ENCODE peak calls at places on chromosomes 16 and 17, in five cellular contexts. Y, Z, G, F and H are unnamed samples.

GRCh38 chr17:57954421-57955182 is 610 bp downstream of the CUEDC1 start:
- DNase-seq in G (peak), Z (no peak), Y (no peak), F (no peak), H (no peak)

GRCh38 chr17:78144736-78145641 is 1.2 kb upstream of the C17orf99 start:
- DNase-seq in G (no peak), F (no peak), Z (no peak), Y (no peak), H (no peak)

GRCh38 chr16:17360810-17361209 is 110.0 kb downstream of the XYLT1 start:
- DNase-seq in Z (no peak), Y (no peak), G (no peak), F (no peak), H (no peak)

GRCh38 chr16:81873843-81874752 is 95.0 kb downstream of the PLCG2 start:
- DNase-seq in Z (peak), F (peak), Y (no peak), G (peak), H (peak)

GRCh38 chr16:25033852-25034251 is 18.7 kb upstream of the ARHGAP17 start:
- DNase-seq in Y (no peak), Z (peak), G (peak), F (no peak), H (no peak)

GRCh38 chr16:14056970-14057369 is 14.1 kb upstream of the MRTFB start:
- DNase-seq in Z (peak), Y (no peak), G (peak), F (no peak), H (no peak)

GRCh38 chr17:35617505-35617904 is 30.4 kb downstream of the AP2B1 start:
- DNase-seq in Z (no peak), Y (no peak), G (no peak), F (no peak), H (no peak)

GRCh38 chr16:56366945-56367344 is 58.4 kb downstream of the AMFR start:
- DNase-seq in Z (no peak), Y (no peak), F (no peak), G (no peak), H (no peak)

GRCh38 chr16:46976550-46976949 is 3.1 kb upstream of the DNAJA2 start:
- DNase-seq in Y (no peak), F (peak), G (no peak), Z (no peak), H (no peak)

GRCh38 chr16:67025151-67025550 is 3.8 kb upstream of the CBFB start:
- DNase-seq in F (no peak), Y (no peak), G (no peak), Z (no peak), H (no peak)

GRCh38 chr16:10929853-10930754 is 12.2 kb downstream of the DEXI start:
- DNase-seq in G (no peak), Z (no peak), Y (no peak), F (no peak), H (no peak)

GRCh38 chr16:82105107-82105506 is 64.9 kb downstream of the MPHOSPH6 start:
- DNase-seq in G (no peak), F (no peak), Y (no peak), Z (no peak), H (no peak)

GRCh38 chr16:61233718-61234117 is 802.5 kb downstream of the CDH8 start:
- DNase-seq in Z (no peak), F (no peak), Y (no peak), G (no peak), H (no peak)

GRCh38 chr17:43905985-43906852 is 1.1 kb downstream of the MPP2 start:
- DNase-seq in G (no peak), Y (no peak), F (peak), Z (peak), H (no peak)

GRCh38 chr16:31780342-31780741 is 93.3 kb upstream of the ZNF267 start:
- DNase-seq in Y (no peak), F (no peak), Z (no peak), G (no peak), H (no peak)

GRCh38 chr17:77892031-77892430 is 66.5 kb upstream of the TNRC6C start:
- DNase-seq in Y (no peak), F (no peak), Z (no peak), G (no peak), H (no peak)

GRCh38 chr17:10052414-10052813 is 146.0 kb downstream of the GAS7 start:
- DNase-seq in Y (no peak), F (peak), Z (no peak), G (no peak), H (no peak)

GRCh38 chr16:68377667-68378420 is 67.0 kb downstream of the PRMT7 start:
- DNase-seq in Z (peak), G (no peak), F (no peak), Y (no peak), H (peak)
- TF ChIP-seq CTCF in Z (no peak), G (no peak), F (no peak), Y (no peak), H (no peak)

GRCh38 chr17:49433000-49433694 is 18.5 kb upstream of the PHB1 start:
- DNase-seq in Z (no peak), G (no peak), F (no peak), Y (no peak), H (no peak)

GRCh38 chr17:49436174-49436573 is 21.5 kb upstream of the PHB1 start:
- DNase-seq in Z (no peak), F (no peak), Y (no peak), G (no peak), H (no peak)

GRCh38 chr17:49435630-49436029 is 20.9 kb upstream of the PHB1 start:
- DNase-seq in Z (no peak), F (no peak), G (no peak), Y (no peak), H (no peak)

GRCh38 chr17:49437696-49438438 is 23.2 kb upstream of the PHB1 start:
- DNase-seq in Z (no peak), G (no peak), F (no peak), Y (no peak), H (no peak)

DNA sequence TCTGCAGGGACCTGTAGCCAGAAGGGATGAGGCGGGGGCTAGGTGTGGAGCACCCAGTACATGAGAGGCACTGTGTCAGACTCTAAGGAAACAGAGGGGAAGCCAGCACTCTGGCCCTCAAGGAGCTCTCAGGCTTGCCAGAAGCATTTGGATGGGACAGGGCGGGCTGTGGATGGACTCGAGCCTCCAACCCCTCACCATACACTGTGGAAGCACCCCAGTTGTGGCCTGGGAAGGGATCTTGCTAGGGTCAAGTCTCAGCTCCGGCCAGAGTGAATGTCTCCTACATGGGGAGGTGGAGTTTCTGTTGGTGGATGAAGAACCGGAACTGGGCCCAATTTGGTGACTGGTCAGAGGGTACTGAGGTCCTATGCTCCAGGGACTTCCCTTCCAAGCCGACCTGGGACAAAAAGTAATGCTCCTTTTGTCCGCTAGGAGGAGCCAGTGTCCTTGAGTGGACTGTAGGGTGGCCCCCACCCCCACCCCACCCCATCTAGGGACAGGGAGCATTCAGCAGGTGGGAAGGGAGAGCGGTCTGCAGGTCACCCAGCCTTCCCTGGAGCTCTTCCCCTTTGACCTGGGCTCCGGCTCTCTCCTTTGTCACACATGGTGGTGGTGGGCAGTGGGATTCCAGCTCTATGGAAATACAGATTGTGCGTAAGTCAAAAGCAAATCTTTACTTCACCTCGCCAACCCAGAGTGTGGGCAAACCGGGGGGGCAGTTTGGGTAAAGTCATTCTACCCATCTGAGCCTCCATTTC is 20.3 kb upstream of the PHB1 start:
- DNase-seq in Y (no peak), Z (peak), F (peak), G (peak), H (peak)
- TF ChIP-seq CTCF in Y (peak), Z (peak), F (peak), G (peak), H (peak)

GRCh38 chr17:50613596-50613995 is 21.1 kb upstream of the ABCC3 start:
- DNase-seq in G (no peak), Z (peak), Y (no peak), F (peak), H (no peak)
- TF ChIP-seq CTCF in G (peak), Z (peak), Y (no peak), F (peak), H (no peak)

DNA sequence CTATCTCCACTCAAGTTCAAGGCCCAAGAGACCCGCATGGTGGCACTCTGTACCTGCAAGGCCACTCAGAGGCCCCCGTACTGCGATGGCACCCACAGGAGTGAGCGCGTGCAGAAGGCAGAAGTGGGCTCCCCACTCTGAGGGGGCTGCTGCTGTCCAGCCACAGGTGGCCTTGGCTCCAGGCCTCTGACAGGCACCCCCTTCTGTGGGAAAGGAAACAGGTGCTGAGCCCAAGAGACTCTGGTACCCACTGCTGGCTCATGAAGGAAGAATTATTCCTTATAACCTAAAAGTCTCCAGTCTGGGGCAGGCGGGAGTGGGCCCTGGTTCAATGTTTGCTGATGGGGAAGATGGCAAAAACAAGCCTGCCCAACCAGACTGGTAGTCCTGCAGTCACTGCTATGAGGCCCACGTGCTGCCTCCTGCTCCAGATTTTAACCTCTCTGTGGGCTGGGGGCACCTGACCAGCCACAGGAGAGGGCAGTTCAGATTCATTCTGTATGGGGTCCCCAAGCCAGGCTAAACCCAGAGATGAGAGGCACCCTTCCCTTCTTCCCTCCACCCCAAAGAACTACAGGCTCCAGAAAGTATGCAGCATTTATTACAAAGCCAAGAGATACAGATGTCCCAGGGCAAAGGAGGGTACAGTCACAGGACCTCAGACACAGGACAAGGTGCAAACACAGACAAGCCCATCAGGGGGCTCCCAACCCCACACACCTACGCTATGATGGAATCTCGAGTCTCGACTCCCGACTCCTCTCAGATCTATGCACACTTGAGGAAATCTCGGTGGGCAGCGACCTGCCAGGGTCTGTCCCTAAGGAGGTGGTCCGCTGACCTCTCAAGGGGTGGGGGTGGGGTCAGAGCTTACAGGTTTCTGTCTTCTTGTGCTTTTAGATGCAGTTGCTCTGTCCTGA is 3.4 kb downstream of the CISD3 start:
- DNase-seq in Y (no peak), G (no peak), Z (no peak), F (peak), H (peak)
- TF ChIP-seq CTCF in Y (no peak), G (peak), Z (peak), F (peak), H (peak)

DNA sequence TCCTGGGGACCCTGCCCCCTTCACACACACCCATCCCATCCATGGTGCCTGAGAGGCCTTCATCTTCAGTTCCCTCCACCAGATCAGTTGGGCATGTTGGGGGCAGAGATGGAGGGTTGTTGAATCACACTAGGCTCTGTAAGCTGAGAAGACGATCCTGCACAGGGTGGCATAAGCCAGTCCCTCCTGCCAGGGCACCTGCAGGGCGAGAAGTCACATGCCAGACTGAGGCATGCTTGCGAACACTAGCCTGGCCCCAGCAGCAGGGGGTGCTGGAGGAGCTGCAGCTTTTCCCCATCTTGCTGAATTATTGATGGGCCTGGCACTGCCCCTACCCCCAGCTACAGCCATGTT is 6.1 kb upstream of the TBX2 start:
- DNase-seq in F (no peak), G (no peak), Z (no peak), Y (no peak), H (peak)
- TF ChIP-seq CTCF in F (peak), G (peak), Z (peak), Y (no peak), H (peak)

GRCh38 chr17:64240741-64241347 is 22.2 kb downstream of the TEX2 start:
- DNase-seq in Y (no peak), F (no peak), Z (peak), G (peak), H (no peak)

GRCh38 chr17:64243340-64243739 is 19.7 kb downstream of the TEX2 start:
- DNase-seq in F (no peak), Z (no peak), Y (no peak), G (no peak), H (no peak)

GRCh38 chr17:64242633-64243032 is 20.4 kb downstream of the TEX2 start:
- DNase-seq in F (no peak), G (no peak), Y (no peak), Z (no peak), H (no peak)

GRCh38 chr17:64236827-64237403 is 26.1 kb downstream of the TEX2 start:
- DNase-seq in Z (peak), G (no peak), Y (no peak), F (no peak), H (no peak)

DNA sequence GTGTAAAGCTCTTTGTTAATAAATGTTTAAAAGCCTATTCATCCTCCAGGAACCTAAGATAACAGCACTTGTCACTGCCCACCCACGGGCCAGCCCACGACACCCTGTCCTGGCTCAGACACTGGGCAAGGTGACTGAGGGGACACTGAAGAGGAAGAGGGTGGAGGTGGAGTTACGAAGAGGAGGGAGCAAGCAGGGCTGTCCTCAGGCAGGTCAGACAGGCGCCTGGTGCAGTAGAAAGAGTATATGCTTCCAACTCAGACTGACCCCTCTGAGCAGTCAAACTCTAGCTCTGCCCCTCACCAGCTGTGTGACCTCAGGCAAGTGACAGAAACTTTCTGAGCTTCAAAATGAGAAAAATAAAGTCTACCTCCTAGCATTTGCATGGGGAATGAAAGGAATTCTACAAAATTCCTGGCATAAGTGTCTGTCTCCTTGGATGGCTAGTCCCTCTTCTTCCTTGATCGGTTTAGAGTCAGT is 22.8 kb downstream of the TEX2 start:
- DNase-seq in Z (no peak), Y (no peak), F (peak), G (peak), H (no peak)
- TF ChIP-seq CTCF in Z (peak), Y (no peak), F (no peak), G (peak), H (no peak)

GRCh38 chr17:47840742-47841487 is at the start of gene SCRN2:
- DNase-seq in Z (peak), Y (peak), G (peak), F (peak), H (peak)

GRCh38 chr17:47844814-47845453 is 3.9 kb upstream of the SCRN2 start:
- DNase-seq in F (no peak), Y (no peak), Z (peak), G (peak), H (no peak)

GRCh38 chr17:47844230-47844629 is 3.2 kb upstream of the SCRN2 start:
- DNase-seq in Z (peak), F (no peak), G (peak), Y (no peak), H (no peak)

GRCh38 chr17:47841488-47842308 is 625 bp upstream of the SCRN2 start:
- DNase-seq in F (no peak), Y (no peak), Z (no peak), G (no peak), H (no peak)

GRCh38 chr17:47843391-47843730 is 2.3 kb upstream of the SCRN2 start:
- DNase-seq in Z (no peak), G (no peak), F (no peak), Y (no peak), H (no peak)
- TF ChIP-seq CTCF in Z (no peak), G (no peak), F (no peak), Y (peak), H (no peak)